ENCODE peak calls at places on chromosome 15, in four cellular contexts. N is fibroblast of lung, K is stomach, L is sigmoid colon. C is an unnamed sample.

GRCh38 chr15:47756872-47757271 is 39.6 kb downstream of the SEMA6D start:
- DNase-seq in K (no peak), L (no peak), N (peak; percentile 83), C (no peak)

GRCh38 chr15:58438956-58439355 is 7.2 kb downstream of the LIPC start:
- DNase-seq in K (no peak), N (peak; percentile 69), L (no peak), C (peak; percentile 63)

GRCh38 chr15:57153140-57153539 is 223.2 kb upstream of the CGNL1 start:
- DNase-seq in N (peak; percentile 84), L (no peak), K (no peak), C (no peak)

GRCh38 chr15:61119556-61119955 is 109.5 kb downstream of the RORA start:
- DNase-seq in N (no peak), K (no peak), L (no peak), C (no peak)

GRCh38 chr15:39084683-39085530 is 496.0 kb upstream of the THBS1 start:
- DNase-seq in N (peak; percentile 91), L (peak; percentile 81), K (no peak), C (no peak)

GRCh38 chr15:29685156-29686078 is 136.9 kb downstream of the TJP1 start:
- DNase-seq in L (no peak), N (peak; percentile 55), K (no peak), C (peak; percentile 46)

GRCh38 chr15:57485869-57486268 is 105.8 kb upstream of the MYZAP start:
- DNase-seq in L (no peak), N (peak; percentile 52), K (peak; percentile 61), C (peak; percentile 90)

GRCh38 chr15:58420579-58421043 is 11.2 kb upstream of the LIPC start:
- DNase-seq in L (no peak), K (no peak), N (no peak), C (no peak)

GRCh38 chr15:40366204-40367037 is 8.4 kb downstream of the DISP2 start:
- DNase-seq in K (no peak), N (no peak), L (no peak), C (no peak)

DNA sequence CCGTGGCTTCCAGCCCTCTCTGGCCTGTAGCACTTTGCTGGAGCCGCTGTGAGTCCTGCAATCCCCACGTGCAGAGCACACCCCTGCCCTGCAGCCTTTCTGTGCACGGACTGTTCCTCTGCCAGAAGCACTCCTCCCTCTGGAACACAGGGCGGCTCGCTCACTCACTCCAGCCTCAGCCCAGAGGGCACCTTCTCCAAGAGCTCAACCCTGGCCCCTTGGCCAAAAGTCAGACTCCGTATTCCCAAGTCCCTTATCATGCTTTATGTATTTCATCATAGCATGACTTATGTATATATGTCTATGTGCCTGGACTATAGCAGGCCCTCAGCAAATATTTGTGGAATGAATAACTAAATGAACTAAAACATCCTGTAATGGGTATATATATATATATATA is 63.2 kb downstream of the ASB7 start:
- DNase-seq in L (peak; percentile 65), N (peak; percentile 67), K (no peak), C (no peak)
- H3K4me1 ChIP-seq in L (peaks cover 8% of the 10 kb centered on the region), N (peaks cover 2% of the 10 kb centered on the region), K (no peaks in the 10 kb centered on the region), C (no peaks in the 10 kb centered on the region)

GRCh38 chr15:37229855-37230254 is 129.5 kb upstream of the MEIS2 start:
- DNase-seq in K (no peak), L (no peak), N (no peak), C (no peak)
- H3K4me1 ChIP-seq in K (no peaks in the 10 kb centered on the region), L (no peaks in the 10 kb centered on the region), N (no peaks in the 10 kb centered on the region), C (no peaks in the 10 kb centered on the region)

DNA sequence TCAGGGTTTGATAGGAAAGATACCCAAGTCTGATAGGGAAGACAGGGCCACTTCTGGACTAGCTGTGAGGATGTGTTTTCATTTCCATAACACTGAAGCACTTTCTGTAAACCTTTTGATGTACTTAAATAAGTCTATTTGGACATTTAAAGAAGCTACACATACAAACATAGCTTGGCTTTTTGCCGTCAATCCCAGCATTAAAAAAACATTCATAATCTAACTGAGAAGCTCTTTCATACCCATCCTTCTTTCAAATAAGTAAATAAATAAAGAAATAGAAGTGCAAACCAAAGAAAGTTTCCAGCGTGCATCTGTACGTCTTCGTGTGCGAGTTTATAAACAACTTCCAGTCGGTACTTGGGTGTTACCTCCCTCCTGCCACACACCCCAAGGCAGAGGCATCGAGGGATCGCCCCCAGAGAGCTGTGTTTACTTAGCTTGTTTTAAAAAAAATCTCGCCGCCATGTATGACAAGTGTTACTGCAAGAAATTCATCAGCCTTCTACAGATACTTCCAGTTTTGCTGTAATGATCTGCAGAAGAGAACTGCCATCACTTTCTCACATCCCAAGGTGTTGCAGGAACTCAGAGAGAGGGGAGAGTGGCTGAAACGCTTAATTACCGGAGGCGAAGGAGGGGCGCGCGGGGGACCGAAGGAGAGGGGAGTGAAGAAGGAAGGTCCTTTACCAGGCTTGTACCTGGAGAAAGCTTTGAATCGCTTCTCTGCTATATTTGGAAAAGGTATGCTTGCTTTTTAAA is 9.0 kb upstream of the MEIS2 start:
- DNase-seq in N (no peak), L (peak; percentile 63), K (no peak), C (no peak)
- H3K4me1 ChIP-seq in N (peaks cover 2% of the 10 kb centered on the region), L (peaks cover 31% of the 10 kb centered on the region), K (peaks cover 12% of the 10 kb centered on the region), C (peaks cover 7% of the 10 kb centered on the region)

GRCh38 chr15:74779162-74779648 is 2.7 kb upstream of the CSK start:
- DNase-seq in L (no peak), N (no peak), K (no peak), C (no peak)
- H3K4me1 ChIP-seq in L (peaks cover 26% of the 10 kb centered on the region), N (peaks cover 25% of the 10 kb centered on the region), K (peaks cover 41% of the 10 kb centered on the region), C (peaks cover 37% of the 10 kb centered on the region)

GRCh38 chr15:79970921-79971434 is at the start of gene BCL2A1:
- DNase-seq in K (peak; percentile 29), N (peak; percentile 67), L (no peak), C (no peak)
- H3K4me1 ChIP-seq in K (no peaks in the 10 kb centered on the region), N (peaks cover 7% of the 10 kb centered on the region), L (no peaks in the 10 kb centered on the region), C (no peaks in the 10 kb centered on the region)

C was measured in thyroid gland.